ENCODE peak calls at places on chromosomes 7 and 10, in ten cellular contexts. D, O, R, E, A, I, U, Y, T and S are unnamed samples.

GRCh38 chr7:143514487-143514886 is 36.8 kb downstream of the TAS2R41 start:
- DNase-seq in D (no peak), O (no peak), R (no peak), E (no peak), A (no peak), I (no peak), U (no peak), Y (no peak), T (no peak), S (no peak)

GRCh38 chr10:80459047-80459865 is 5.1 kb downstream of the TSPAN14 start:
- DNase-seq in D (no peak), O (peak), R (no peak), E (no peak), A (peak), I (peak), U (peak), Y (no peak), T (no peak), S (no peak)

GRCh38 chr10:103967433-103968142 is 648 bp downstream of the SLK start:
- DNase-seq in D (no peak), O (peak), R (no peak), E (no peak), A (no peak), I (peak), U (no peak), Y (no peak), T (peak), S (no peak)

GRCh38 chr10:32073676-32074075 is 17.5 kb upstream of the KIF5B start:
- DNase-seq in D (no peak), O (no peak), R (no peak), E (no peak), A (no peak), I (no peak), U (no peak), Y (no peak), T (no peak), S (no peak)

GRCh38 chr10:79418886-79419595 is 26.4 kb downstream of the ZCCHC24 start:
- DNase-seq in D (no peak), O (no peak), R (peak), E (no peak), A (peak), I (peak), U (no peak), Y (peak), T (no peak), S (no peak)

GRCh38 chr7:127993317-127993716 is 37.9 kb downstream of the LRRC4 start:
- DNase-seq in D (no peak), O (no peak), R (no peak), E (no peak), A (no peak), I (no peak), U (no peak), Y (no peak), T (no peak), S (no peak)

GRCh38 chr7:24741691-24742639 is 15.3 kb downstream of the GSDME start:
- DNase-seq in D (no peak), O (no peak), R (peak), E (no peak), A (no peak), I (peak), U (no peak), Y (no peak), T (peak), S (no peak)

GRCh38 chr7:139682136-139683013 is 95.4 kb downstream of the HIPK2 start:
- DNase-seq in D (no peak), O (no peak), R (no peak), E (peak), A (no peak), I (no peak), U (no peak), Y (no peak), T (peak), S (no peak)

GRCh38 chr7:82595176-82595575 is 151.6 kb upstream of the CACNA2D1 start:
- DNase-seq in D (no peak), O (no peak), R (no peak), E (no peak), A (no peak), I (no peak), U (no peak), Y (no peak), T (no peak), S (no peak)

GRCh38 chr10:116785867-116786266 is 43.5 kb upstream of the HSPA12A start:
- DNase-seq in D (no peak), O (no peak), R (no peak), E (no peak), A (no peak), I (no peak), U (no peak), Y (no peak), T (no peak), S (no peak)
- TF ChIP-seq POLR2A in D (no peak), O (no peak), R (no peak), E (no peak), A (no peak), I (no peak), U (no peak), Y (no peak), T (no peak), S (no peak)

GRCh38 chr10:16893664-16894063 is 76.4 kb upstream of the RSU1 start:
- DNase-seq in D (no peak), O (no peak), R (no peak), E (no peak), A (no peak), I (no peak), U (no peak), Y (no peak), T (no peak), S (no peak)

GRCh38 chr10:16887565-16887964 is 70.3 kb upstream of the RSU1 start:
- DNase-seq in D (no peak), O (no peak), R (no peak), E (no peak), A (no peak), I (no peak), U (no peak), Y (no peak), T (no peak), S (no peak)

GRCh38 chr10:16890691-16891090 is 73.5 kb upstream of the RSU1 start:
- DNase-seq in D (peak), O (no peak), R (no peak), E (no peak), A (no peak), I (no peak), U (no peak), Y (no peak), T (no peak), S (no peak)

GRCh38 chr10:16894834-16895233 is 77.6 kb upstream of the RSU1 start:
- DNase-seq in D (no peak), O (no peak), R (no peak), E (no peak), A (no peak), I (no peak), U (no peak), Y (no peak), T (no peak), S (no peak)

DNA sequence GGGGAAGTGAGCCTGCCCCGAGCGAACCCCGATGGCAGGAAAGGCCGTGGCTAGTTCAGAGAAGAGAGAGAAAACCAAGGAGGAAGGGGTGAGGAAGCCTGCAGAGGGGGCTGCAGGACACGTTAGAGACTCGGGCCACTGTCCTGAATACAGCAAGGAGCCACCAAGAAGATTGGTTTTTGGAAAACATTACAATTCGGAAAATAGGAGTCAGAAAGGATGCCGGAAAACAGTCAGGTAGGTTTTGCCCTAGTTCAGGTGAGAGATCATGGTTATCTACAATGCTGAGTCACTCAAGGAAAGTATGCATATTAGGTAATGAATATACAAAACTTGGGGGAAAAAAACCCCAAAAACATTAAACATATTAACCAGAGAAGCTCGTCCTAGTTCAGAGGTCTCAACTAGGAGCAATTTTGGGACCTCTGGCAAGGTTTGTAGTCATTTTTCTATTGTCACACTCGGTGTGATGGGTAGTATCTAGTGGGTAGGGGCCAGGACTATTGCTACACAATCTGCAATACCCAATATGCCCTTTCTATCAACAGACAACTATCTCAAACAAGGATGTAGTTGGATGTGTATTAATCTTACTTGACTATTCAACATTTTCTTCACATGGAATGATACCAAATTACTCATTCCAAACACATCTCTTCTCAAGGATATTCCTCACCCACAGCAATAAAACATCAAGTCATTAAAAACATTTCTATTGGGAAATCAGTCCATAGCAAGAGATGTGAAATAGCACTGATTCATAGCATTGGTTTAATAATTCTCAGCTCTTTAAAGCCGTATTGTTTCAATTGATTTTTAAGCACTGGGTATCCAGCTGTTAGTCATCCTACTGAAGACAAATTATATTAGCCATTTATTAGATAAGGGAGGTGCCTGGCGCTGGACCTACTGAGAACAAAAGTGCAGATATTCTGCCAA is 74.4 kb upstream of the RSU1 start:
- DNase-seq in D (peak), O (peak), R (peak), E (peak), A (peak), I (peak), U (peak), Y (no peak), T (no peak), S (no peak)
- TF ChIP-seq POLR2A in D (peak), O (no peak), R (no peak), E (peak), A (no peak), I (no peak), U (peak), Y (no peak), T (no peak), S (no peak)

GRCh38 chr10:60943372-60944158 is 420 bp downstream of the RHOBTB1 start:
- DNase-seq in D (peak), O (peak), R (peak), E (peak), A (peak), I (peak), U (peak), Y (peak), T (peak), S (no peak)
- TF ChIP-seq POLR2A in D (peak), O (peak), R (peak), E (no peak), A (no peak), I (peak), U (no peak), Y (no peak), T (peak), S (no peak)

GRCh38 chr10:8407561-8408021 is 353.1 kb downstream of the GATA3 start:
- DNase-seq in D (no peak), O (no peak), R (no peak), E (no peak), A (no peak), I (no peak), U (no peak), Y (no peak), T (no peak), S (no peak)
- TF ChIP-seq POLR2A in D (no peak), O (no peak), R (no peak), E (no peak), A (no peak), I (no peak), U (no peak), Y (no peak), T (no peak), S (no peak)

GRCh38 chr7:155577509-155577905 is 31.1 kb upstream of the CNPY1 start:
- DNase-seq in D (no peak), O (no peak), R (no peak), E (no peak), A (peak), I (no peak), U (no peak), Y (no peak), T (no peak), S (no peak)
- TF ChIP-seq POLR2A in D (no peak), O (no peak), R (no peak), E (no peak), A (no peak), I (no peak), U (no peak), Y (no peak), T (no peak), S (no peak)

DNA sequence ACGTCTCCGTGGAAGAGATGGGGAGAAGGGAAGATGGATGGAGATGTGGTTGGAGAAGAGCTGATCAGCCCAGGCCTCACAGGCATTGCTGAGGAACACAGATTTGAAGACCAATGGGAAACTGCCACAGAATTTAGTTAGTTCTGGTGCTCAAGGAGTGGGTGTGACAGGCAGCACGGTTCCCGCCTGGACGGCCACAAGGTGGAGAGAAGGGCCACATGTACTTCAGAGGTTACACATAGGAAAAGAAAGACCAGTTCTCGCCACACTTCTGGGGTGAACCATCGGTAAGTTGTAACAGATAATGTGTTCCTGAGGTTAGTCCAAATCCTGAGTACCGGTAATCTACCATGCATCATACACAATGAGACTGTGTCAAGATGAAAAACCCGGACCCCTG is 29.5 kb upstream of the GJD4 start:
- DNase-seq in D (no peak), O (no peak), R (no peak), E (no peak), A (no peak), I (no peak), U (no peak), Y (no peak), T (no peak), S (no peak)
- TF ChIP-seq POLR2A in D (no peak), O (no peak), R (no peak), E (no peak), A (no peak), I (no peak), U (no peak), Y (no peak), T (no peak), S (no peak)

GRCh38 chr10:86265877-86266259 is 100.7 kb downstream of the GRID1 start:
- DNase-seq in D (peak), O (peak), R (no peak), E (no peak), A (peak), I (no peak), U (no peak), Y (no peak), T (no peak), S (no peak)

GRCh38 chr10:86263209-86263608 is 103.4 kb downstream of the GRID1 start:
- DNase-seq in D (peak), O (peak), R (no peak), E (no peak), A (peak), I (no peak), U (no peak), Y (no peak), T (no peak), S (no peak)

GRCh38 chr10:86265236-86265876 is 101.2 kb downstream of the GRID1 start:
- DNase-seq in D (peak), O (peak), R (no peak), E (no peak), A (peak), I (peak), U (no peak), Y (no peak), T (no peak), S (no peak)

GRCh38 chr10:86263907-86264306 is 102.7 kb downstream of the GRID1 start:
- DNase-seq in D (peak), O (no peak), R (no peak), E (no peak), A (peak), I (peak), U (no peak), Y (no peak), T (no peak), S (no peak)

GRCh38 chr10:86264481-86265231 is 101.9 kb downstream of the GRID1 start:
- DNase-seq in D (peak), O (peak), R (no peak), E (no peak), A (peak), I (peak), U (no peak), Y (no peak), T (no peak), S (no peak)
- TF ChIP-seq POLR2A in D (no peak), O (no peak), R (no peak), E (no peak), A (no peak), I (no peak), U (no peak), Y (no peak), T (no peak), S (no peak)

DNA sequence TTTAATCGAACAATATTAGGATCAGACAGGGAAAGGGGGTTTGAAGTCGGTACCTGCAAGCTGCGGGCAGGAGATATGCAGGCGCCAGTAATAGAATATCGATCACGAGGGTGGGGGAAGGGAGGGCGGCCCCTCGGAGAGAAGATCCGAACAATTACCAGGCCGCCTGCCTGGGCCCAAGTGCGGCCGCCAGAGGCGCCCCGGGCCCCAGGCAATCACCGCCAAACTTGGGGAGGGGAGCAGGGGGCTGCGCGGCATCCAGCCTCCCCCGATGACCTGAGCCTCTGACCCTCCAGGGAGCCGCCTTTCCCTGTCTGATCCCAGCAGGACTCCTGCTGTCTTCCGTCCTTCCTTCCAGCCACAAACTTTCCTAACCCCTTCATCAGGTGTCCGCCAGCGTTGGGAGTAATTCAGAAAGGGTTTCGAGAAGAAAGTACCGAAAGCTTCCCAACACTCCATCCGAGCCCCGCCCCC is 1.1 kb downstream of the NKX1-2 start:
- DNase-seq in D (no peak), O (no peak), R (no peak), E (no peak), A (no peak), I (no peak), U (no peak), Y (no peak), T (no peak), S (no peak)
- TF ChIP-seq POLR2A in D (no peak), O (no peak), R (no peak), E (no peak), A (no peak), I (no peak), U (no peak), Y (no peak), T (no peak), S (no peak)

DNA sequence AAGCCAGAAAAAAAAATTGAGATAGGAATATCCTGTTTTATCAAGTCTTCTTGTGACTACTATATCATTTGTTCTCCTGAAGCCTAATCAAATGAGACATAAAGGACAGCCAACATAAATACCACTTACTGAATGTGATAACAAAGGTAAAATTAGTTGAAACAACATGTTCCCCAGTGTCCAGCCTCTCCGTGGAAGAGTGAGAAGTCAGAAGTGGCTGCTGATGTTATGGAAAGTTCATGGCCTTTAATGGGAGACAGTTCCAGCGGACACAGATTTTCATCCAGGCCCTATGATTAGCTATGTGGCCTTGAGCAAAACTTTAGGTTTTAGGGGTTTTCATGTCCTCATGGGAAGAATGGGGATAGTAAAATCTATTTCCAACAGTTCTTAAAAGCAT is 724.3 kb downstream of the SUGCT start:
- DNase-seq in D (no peak), O (no peak), R (no peak), E (no peak), A (no peak), I (no peak), U (no peak), Y (no peak), T (no peak), S (no peak)
- TF ChIP-seq POLR2A in D (no peak), O (no peak), R (no peak), E (no peak), A (no peak), I (no peak), U (no peak), Y (no peak), T (no peak), S (no peak)

GRCh38 chr7:100015232-100016208 is at the start of gene ZKSCAN1:
- DNase-seq in D (peak), O (peak), R (peak), E (peak), A (peak), I (peak), U (peak), Y (peak), T (peak), S (peak)
- TF ChIP-seq POLR2A in D (peak), O (peak), R (peak), E (no peak), A (peak), I (peak), U (peak), Y (peak), T (peak), S (no peak)